ENCODE peak calls at places on chromosomes 1 and 21, in seven cellular contexts. H, J, C, K, A, G and P are unnamed samples.

GRCh38 chr1:22889213-22889827 is 83.3 kb downstream of the LACTBL1 start:
- DNase-seq in H (no peak), J (no peak), C (no peak), K (peak; percentile 33), A (no peak), G (peak; percentile 28), P (peak; percentile 10)

GRCh38 chr1:225999227-225999911 is at the start of gene SDE2:
- DNase-seq in H (peak; percentile 97), J (peak; percentile 100), C (peak; percentile 99), K (peak; percentile 99), A (peak; percentile 99), G (peak; percentile 97), P (peak; percentile 95)

GRCh38 chr1:25858494-25858893 is 763 bp downstream of the AUNIP start:
- DNase-seq in H (no peak), J (no peak), C (no peak), K (no peak), A (no peak), G (no peak), P (no peak)

GRCh38 chr1:11407301-11407994 is 71.5 kb upstream of the DISP3 start:
- DNase-seq in H (no peak), J (no peak), C (no peak), K (no peak), A (no peak), G (no peak), P (no peak)

GRCh38 chr1:169024800-169025253 is 81.7 kb upstream of the ATP1B1 start:
- DNase-seq in H (no peak), J (no peak), C (no peak), K (no peak), A (no peak), G (no peak), P (no peak)

GRCh38 chr1:158117854-158118691 is 62.6 kb upstream of the CD1D start:
- DNase-seq in H (no peak), J (peak; percentile 31), C (peak; percentile 21), K (peak; percentile 57), A (peak; percentile 68), G (peak; percentile 32), P (no peak)

GRCh38 chr1:77475631-77476030 is 193.8 kb downstream of the AK5 start:
- DNase-seq in H (no peak), J (no peak), C (no peak), K (no peak), A (no peak), G (no peak), P (peak; percentile 53)

GRCh38 chr21:44740721-44741120 is 29.3 kb upstream of the TSPEAR start:
- DNase-seq in H (no peak), J (no peak), C (no peak), K (no peak), A (no peak), G (no peak), P (no peak)

GRCh38 chr1:204304067-204304466 is 55.7 kb downstream of the PLEKHA6 start:
- DNase-seq in H (no peak), J (no peak), C (no peak), K (no peak), A (no peak), G (no peak), P (no peak)

GRCh38 chr1:62038594-62039284 is 155.9 kb upstream of the L1TD1 start:
- DNase-seq in H (no peak), J (no peak), C (no peak), K (peak; percentile 1), A (no peak), G (no peak), P (no peak)

GRCh38 chr1:227899820-227900449 is 47.8 kb downstream of the WNT9A start:
- DNase-seq in H (no peak), J (peak; percentile 3), C (no peak), K (no peak), A (no peak), G (no peak), P (no peak)

GRCh38 chr1:155321577-155322497 is 1.1 kb downstream of the RUSC1 start:
- DNase-seq in H (no peak), J (no peak), C (no peak), K (no peak), A (no peak), G (no peak), P (no peak)

GRCh38 chr1:216710042-216710441 is 13.2 kb downstream of the ESRRG start:
- DNase-seq in H (no peak), J (no peak), C (no peak), K (no peak), A (no peak), G (no peak), P (no peak)

GRCh38 chr1:203569490-203570318 is 56.9 kb upstream of the ATP2B4 start:
- DNase-seq in H (no peak), J (no peak), C (no peak), K (no peak), A (no peak), G (no peak), P (no peak)

GRCh38 chr1:29789221-29789909 is 553.0 kb downstream of the PTPRU start:
- DNase-seq in H (no peak), J (no peak), C (no peak), K (no peak), A (no peak), G (no peak), P (no peak)
- H3K4me3 ChIP-seq in H (no peak overlapping the region), J (no peak overlapping the region), C (no peak overlapping the region), K (no peak overlapping the region), A (no peak overlapping the region), G (no peak overlapping the region), P (no peak overlapping the region)

GRCh38 chr1:207883104-207883651 is 27.7 kb downstream of the CD34 start:
- DNase-seq in H (no peak), J (no peak), C (no peak), K (no peak), A (no peak), G (no peak), P (no peak)

GRCh38 chr1:207882692-207883091 is 28.2 kb downstream of the CD34 start:
- DNase-seq in H (no peak), J (no peak), C (no peak), K (no peak), A (no peak), G (no peak), P (no peak)

GRCh38 chr1:207884276-207885029 is 26.5 kb downstream of the CD34 start:
- DNase-seq in H (no peak), J (no peak), C (no peak), K (no peak), A (no peak), G (no peak), P (no peak)

GRCh38 chr1:207885129-207886032 is 25.5 kb downstream of the CD34 start:
- DNase-seq in H (peak; percentile 69), J (peak; percentile 85), C (peak; percentile 58), K (peak; percentile 81), A (peak; percentile 77), G (peak; percentile 63), P (no peak)

DNA sequence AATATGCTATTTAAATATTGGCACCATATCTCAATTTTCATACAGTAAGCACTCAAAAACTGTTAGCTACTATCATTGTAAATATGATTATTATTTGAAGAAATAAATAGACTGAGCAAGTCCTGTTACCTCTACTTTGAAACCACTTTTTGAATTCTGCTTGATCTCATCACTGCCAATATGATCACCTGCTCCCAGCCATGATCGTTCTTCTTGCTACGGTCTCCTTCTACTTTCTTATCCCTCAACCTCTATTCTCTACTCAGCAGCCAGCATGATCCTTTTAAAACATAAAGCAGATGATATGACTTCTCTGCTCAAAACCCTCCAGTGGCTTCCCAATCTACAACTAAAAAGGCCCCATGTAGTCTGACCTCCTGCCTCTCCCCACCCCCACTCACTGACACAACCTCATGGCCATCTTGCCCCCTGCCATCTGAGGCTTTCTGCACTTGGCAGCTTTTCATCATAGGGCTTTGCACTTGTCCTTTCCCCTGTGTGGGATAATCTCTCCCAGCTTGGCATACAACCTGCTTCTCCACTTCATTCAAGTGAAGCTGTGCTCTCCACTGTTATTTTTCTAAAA is 27.2 kb downstream of the CD34 start:
- DNase-seq in H (no peak), J (no peak), C (no peak), K (no peak), A (no peak), G (no peak), P (no peak)
- H3K4me3 ChIP-seq in H (no peak overlapping the region), J (no peak overlapping the region), C (peak overlapping the region; percentile 53), K (no peak overlapping the region), A (no peak overlapping the region), G (no peak overlapping the region), P (no peak overlapping the region)

GRCh38 chr1:32798679-32799416 is 18.3 kb downstream of the YARS1 start:
- DNase-seq in H (no peak), J (no peak), C (no peak), K (no peak), A (no peak), G (no peak), P (no peak)

GRCh38 chr1:32797456-32797855 is 19.7 kb downstream of the YARS1 start:
- DNase-seq in H (no peak), J (no peak), C (no peak), K (no peak), A (no peak), G (no peak), P (no peak)

GRCh38 chr1:32798191-32798590 is 19.0 kb downstream of the YARS1 start:
- DNase-seq in H (no peak), J (no peak), C (no peak), K (no peak), A (no peak), G (no peak), P (no peak)

GRCh38 chr1:32806315-32806714 is 10.8 kb downstream of the YARS1 start:
- DNase-seq in H (no peak), J (no peak), C (no peak), K (no peak), A (no peak), G (no peak), P (no peak)

GRCh38 chr1:32801096-32801713 is 16.0 kb downstream of the YARS1 start:
- DNase-seq in H (no peak), J (no peak), C (no peak), K (no peak), A (no peak), G (no peak), P (no peak)
- H3K4me3 ChIP-seq in H (no peak overlapping the region), J (no peak overlapping the region), C (no peak overlapping the region), K (no peak overlapping the region), A (no peak overlapping the region), G (no peak overlapping the region), P (no peak overlapping the region)

GRCh38 chr1:150161747-150162581 is 12.2 kb downstream of the PLEKHO1 start:
- DNase-seq in H (no peak), J (no peak), C (no peak), K (peak; percentile 29), A (no peak), G (no peak), P (no peak)

GRCh38 chr1:150160964-150161626 is 11.4 kb downstream of the PLEKHO1 start:
- DNase-seq in H (no peak), J (no peak), C (no peak), K (no peak), A (peak; percentile 45), G (no peak), P (no peak)

GRCh38 chr1:150162862-150163706 is 13.4 kb downstream of the PLEKHO1 start:
- DNase-seq in H (peak; percentile 74), J (peak; percentile 89), C (no peak), K (peak; percentile 49), A (peak; percentile 78), G (no peak), P (peak; percentile 69)

GRCh38 chr1:150164224-150164623 is 14.5 kb downstream of the PLEKHO1 start:
- DNase-seq in H (no peak), J (no peak), C (no peak), K (no peak), A (peak; percentile 40), G (no peak), P (no peak)

DNA sequence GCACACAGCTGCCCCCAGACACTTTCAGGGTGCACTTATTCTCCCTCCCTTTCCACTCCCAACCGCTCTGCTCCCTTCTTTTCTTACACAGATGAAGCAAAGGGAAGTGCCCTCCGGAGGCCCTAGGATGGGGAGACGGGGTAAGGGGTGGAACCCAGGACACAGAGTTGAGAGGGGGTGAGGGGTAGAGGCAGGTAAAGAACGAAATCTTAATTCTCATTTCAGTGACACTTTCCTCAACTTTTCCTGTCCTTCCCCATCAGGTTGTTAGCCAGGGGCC is 12.8 kb downstream of the PLEKHO1 start:
- DNase-seq in H (no peak), J (no peak), C (no peak), K (no peak), A (no peak), G (no peak), P (no peak)
- H3K4me3 ChIP-seq in H (no peak overlapping the region), J (peak overlapping the region; percentile 55), C (no peak overlapping the region), K (no peak overlapping the region), A (no peak overlapping the region), G (no peak overlapping the region), P (no peak overlapping the region)